ENCODE peak calls at places on chromosomes 6 and 20, in four cellular contexts. H, P, U and R are unnamed samples.

GRCh38 chr6:158575550-158575949 is 15.7 kb downstream of the TMEM181 start:
- DNase-seq in H (no peak), U (no peak), P (no peak), R (no peak)

GRCh38 chr6:111329882-111330633 is 153.0 kb downstream of the REV3L start:
- DNase-seq in H (no peak), P (no peak), U (no peak), R (no peak)

GRCh38 chr6:159390384-159390783 is 221.2 kb downstream of the FNDC1 start:
- DNase-seq in H (no peak), U (no peak), P (no peak), R (peak)

GRCh38 chr20:59809630-59810375 is 123.6 kb downstream of the SYCP2 start:
- DNase-seq in P (no peak), H (no peak), U (no peak), R (no peak)

GRCh38 chr6:43932259-43932900 is 162.4 kb downstream of the VEGFA start:
- DNase-seq in U (no peak), H (no peak), P (no peak), R (no peak)

GRCh38 chr6:32977272-32977952 is 9.0 kb downstream of the BRD2 start:
- DNase-seq in U (no peak), P (no peak), H (no peak), R (no peak)

GRCh38 chr6:11692451-11693376 is 85.9 kb downstream of the ADTRP start:
- DNase-seq in P (no peak), H (no peak), U (no peak), R (no peak)

GRCh38 chr6:2557181-2557720 is 193.5 kb downstream of the MYLK4 start:
- DNase-seq in H (no peak), U (no peak), P (no peak), R (no peak)

GRCh38 chr6:132190815-132191175 is 210.5 kb downstream of the MOXD1 start:
- DNase-seq in U (peak), H (no peak), P (no peak), R (no peak)

GRCh38 chr20:17169575-17170136 is 57.2 kb upstream of the PCSK2 start:
- DNase-seq in P (no peak), H (no peak), U (no peak), R (no peak)

GRCh38 chr20:58471161-58471834 is 43.9 kb downstream of the APCDD1L start:
- DNase-seq in H (peak), P (no peak), U (no peak), R (peak)

GRCh38 chr6:161238076-161238869 is 35.6 kb downstream of the AGPAT4 start:
- DNase-seq in P (no peak), U (no peak), H (no peak), R (no peak)